ENCODE peak calls at places on chromosomes 1 and 21, in four cellular contexts. T is HL-60, P is GM12878, H is K562. O is an unnamed sample.

GRCh38 chr1:168767885-168768584 is 39.0 kb upstream of the DPT start:
- DNase-seq in T (no peak), P (no peak), H (no peak), O (no peak)

GRCh38 chr1:7104053-7104738 is 318.9 kb downstream of the CAMTA1 start:
- DNase-seq in T (no peak), P (no peak), H (no peak), O (no peak)

GRCh38 chr1:189628857-189629256 is 848.8 kb downstream of the BRINP3 start:
- DNase-seq in T (no peak), P (no peak), H (no peak), O (no peak)

GRCh38 chr1:40592107-40592773 is 60.8 kb downstream of the ZNF684 start:
- DNase-seq in T (no peak), P (no peak), H (peak), O (no peak)

GRCh38 chr21:36040389-36040788 is 19.9 kb downstream of the SETD4 start:
- DNase-seq in T (no peak), P (no peak), H (no peak), O (no peak)

GRCh38 chr21:45868488-45868887 is 113.1 kb upstream of the COL6A1 start:
- DNase-seq in T (no peak), P (no peak), H (no peak), O (no peak)

GRCh38 chr1:47440052-47440848 is 2.4 kb downstream of the FOXD2 start:
- DNase-seq in T (no peak), P (no peak), H (no peak), O (no peak)

GRCh38 chr1:17671314-17671705 is 83.8 kb upstream of the ACTL8 start:
- DNase-seq in T (no peak), P (no peak), H (no peak), O (no peak)

GRCh38 chr1:26826261-26827201 is at the start of gene ZDHHC18:
- DNase-seq in T (no peak), P (no peak), H (peak), O (peak)

GRCh38 chr1:83112248-83112885 is 886.6 kb downstream of the TTLL7 start:
- DNase-seq in T (no peak), P (no peak), H (no peak), O (no peak)

GRCh38 chr1:172320723-172321122 is 99.8 kb upstream of the C1orf105 start:
- DNase-seq in T (no peak), P (no peak), H (no peak), O (no peak)

GRCh38 chr21:18495553-18495952 is 92.0 kb upstream of the TMPRSS15 start:
- DNase-seq in T (no peak), P (no peak), H (no peak), O (no peak)

GRCh38 chr1:10935241-10935640 is 77.2 kb upstream of the TARDBP start:
- DNase-seq in T (no peak), P (no peak), H (no peak), O (no peak)

GRCh38 chr1:22053018-22053860 is 730 bp downstream of the CDC42 start:
- DNase-seq in T (peak), P (no peak), H (peak), O (peak)

GRCh38 chr1:184116287-184116686 is 64.8 kb downstream of the TSEN15 start:
- DNase-seq in T (no peak), P (no peak), H (no peak), O (no peak)

GRCh38 chr1:2783069-2783434 is 18.4 kb downstream of the TTC34 start:
- DNase-seq in T (no peak), P (no peak), H (no peak), O (no peak)

GRCh38 chr1:204409878-204410763 is 1.5 kb downstream of the PPP1R15B start:
- DNase-seq in T (no peak), P (no peak), H (peak), O (no peak)

GRCh38 chr21:23968008-23968407 is 1639.3 kb downstream of the MRPL39 start:
- DNase-seq in T (no peak), P (no peak), H (no peak), O (no peak)

GRCh38 chr1:7555391-7556185 is 215.5 kb upstream of the VAMP3 start:
- DNase-seq in T (no peak), P (no peak), H (no peak), O (no peak)

GRCh38 chr1:157104598-157105293 is 5.1 kb upstream of the ETV3L start:
- DNase-seq in T (no peak), P (no peak), H (no peak), O (no peak)

GRCh38 chr1:21946836-21947587 is 9.9 kb upstream of the HSPG2 start:
- DNase-seq in T (no peak), P (no peak), H (no peak), O (no peak)

GRCh38 chr1:53644909-53645689 is 93.9 kb downstream of the GLIS1 start:
- DNase-seq in T (no peak), P (no peak), H (no peak), O (no peak)

GRCh38 chr1:205812271-205812877 is 624 bp downstream of the SLC41A1 start:
- DNase-seq in T (no peak), P (no peak), H (peak), O (no peak)

GRCh38 chr1:8510041-8510823 is 192.3 kb downstream of the SLC45A1 start:
- DNase-seq in T (no peak), P (no peak), H (no peak), O (no peak)

GRCh38 chr1:5992814-5993552 is 758 bp upstream of the NPHP4 start:
- DNase-seq in T (peak), P (no peak), H (peak), O (no peak)

GRCh38 chr21:14985306-14985705 is 79.5 kb downstream of the NRIP1 start:
- DNase-seq in T (no peak), P (no peak), H (no peak), O (no peak)

GRCh38 chr21:14987370-14988170 is 77.2 kb downstream of the NRIP1 start:
- DNase-seq in T (no peak), P (no peak), H (no peak), O (no peak)

GRCh38 chr21:14991957-14992356 is 72.8 kb downstream of the NRIP1 start:
- DNase-seq in T (no peak), P (no peak), H (peak), O (no peak)

GRCh38 chr21:14989359-14989758 is 75.4 kb downstream of the NRIP1 start:
- DNase-seq in T (no peak), P (no peak), H (no peak), O (no peak)

DNA sequence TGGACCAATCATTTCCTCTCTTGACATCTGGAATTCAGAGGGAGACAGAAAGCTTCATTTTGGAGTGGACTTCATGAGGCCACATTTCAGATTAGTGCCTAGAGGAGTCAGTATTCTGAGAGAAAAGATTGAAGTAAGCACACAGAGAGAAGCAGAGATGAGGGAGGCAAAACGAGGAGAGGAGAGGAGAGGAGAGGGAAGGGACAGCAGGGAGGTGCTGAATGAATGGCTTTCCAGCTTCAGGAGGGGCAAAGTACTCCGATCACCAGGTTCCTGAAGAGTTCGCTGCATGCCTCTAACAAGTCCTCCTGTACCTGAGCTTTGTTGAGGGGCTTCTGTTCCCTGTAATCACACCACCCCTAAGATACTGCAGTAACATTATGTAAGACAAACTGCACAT is 76.0 kb downstream of the NRIP1 start:
- DNase-seq in T (no peak), P (no peak), H (no peak), O (no peak)
- TF ChIP-seq SPI1 in T (no peak), P (no peak), H (no peak), O (no peak)

DNA sequence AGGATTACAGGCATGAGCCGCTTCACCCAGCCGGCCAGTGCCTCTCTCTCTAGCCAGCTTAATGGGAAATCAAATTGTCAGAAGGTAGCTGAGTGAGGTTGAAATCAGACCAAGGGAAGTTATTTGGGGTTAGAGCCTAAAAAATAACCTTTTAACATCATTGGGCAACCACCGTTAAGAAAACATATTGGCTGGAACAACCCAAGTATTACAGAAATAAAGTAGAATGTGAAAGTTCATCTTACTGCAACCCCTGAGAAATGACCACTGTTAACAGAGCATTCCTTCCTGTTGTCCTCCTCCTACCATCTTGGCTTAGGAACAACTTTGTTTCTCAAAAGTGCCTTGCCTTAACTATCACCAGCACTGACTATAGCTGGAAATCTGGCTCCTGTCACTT is 3.2 kb upstream of the RNF186 start:
- DNase-seq in T (no peak), P (no peak), H (no peak), O (no peak)
- TF ChIP-seq SPI1 in T (no peak), P (no peak), H (no peak), O (no peak)

GRCh38 chr1:193104496-193104905 is 713 bp downstream of the GLRX2 start:
- DNase-seq in T (peak), P (no peak), H (peak), O (peak)

GRCh38 chr1:193102662-193103061 is 2.6 kb downstream of the GLRX2 start:
- DNase-seq in T (no peak), P (no peak), H (no peak), O (no peak)

GRCh38 chr1:193104906-193105820 is at the start of gene GLRX2:
- DNase-seq in T (peak), P (no peak), H (peak), O (peak)

GRCh38 chr1:193105821-193106177 is 585 bp upstream of the GLRX2 start:
- DNase-seq in T (no peak), P (no peak), H (no peak), O (no peak)

GRCh38 chr1:193103759-193104495 is 1.3 kb downstream of the GLRX2 start:
- DNase-seq in T (no peak), P (no peak), H (peak), O (no peak)
- TF ChIP-seq SPI1 in T (no peak), P (no peak), H (no peak), O (no peak)

GRCh38 chr1:219163401-219163954 is 10.2 kb upstream of the LYPLAL1 start:
- DNase-seq in T (no peak), P (no peak), H (no peak), O (no peak)

GRCh38 chr1:219155140-219155539 is 18.5 kb upstream of the LYPLAL1 start:
- DNase-seq in T (no peak), P (no peak), H (peak), O (no peak)

GRCh38 chr1:219160942-219161341 is 12.7 kb upstream of the LYPLAL1 start:
- DNase-seq in T (no peak), P (no peak), H (no peak), O (no peak)

GRCh38 chr1:219161371-219161975 is 12.2 kb upstream of the LYPLAL1 start:
- DNase-seq in T (no peak), P (no peak), H (no peak), O (no peak)

GRCh38 chr1:219159946-219160645 is 13.6 kb upstream of the LYPLAL1 start:
- DNase-seq in T (no peak), P (no peak), H (peak), O (no peak)
- TF ChIP-seq SPI1 in T (no peak), P (no peak), H (no peak), O (no peak)

GRCh38 chr1:15973772-15974171 is 2.1 kb downstream of the ZBTB17 start:
- DNase-seq in T (no peak), P (no peak), H (no peak), O (no peak)

GRCh38 chr1:15972409-15972808 is 3.5 kb downstream of the ZBTB17 start:
- DNase-seq in T (no peak), P (no peak), H (no peak), O (no peak)

GRCh38 chr1:15975805-15976680 is at the start of gene ZBTB17:
- DNase-seq in T (peak), P (peak), H (peak), O (peak)

GRCh38 chr1:15975358-15975804 is 520 bp downstream of the ZBTB17 start:
- DNase-seq in T (peak), P (peak), H (peak), O (peak)

GRCh38 chr1:15974855-15975254 is 1.0 kb downstream of the ZBTB17 start:
- DNase-seq in T (no peak), P (no peak), H (peak), O (no peak)
- TF ChIP-seq SPI1 in T (no peak), P (no peak), H (no peak), O (no peak)

GRCh38 chr1:110205591-110206155 is 4.4 kb upstream of the KCNC4 start:
- DNase-seq in T (no peak), P (no peak), H (no peak), O (no peak)

GRCh38 chr1:110209715-110210603 is at the start of gene KCNC4:
- DNase-seq in T (peak), P (peak), H (peak), O (peak)

GRCh38 chr1:110208916-110209650 is 1.0 kb upstream of the KCNC4 start:
- DNase-seq in T (no peak), P (no peak), H (peak), O (no peak)

GRCh38 chr1:110206261-110206660 is 3.9 kb upstream of the KCNC4 start:
- DNase-seq in T (no peak), P (no peak), H (no peak), O (no peak)

DNA sequence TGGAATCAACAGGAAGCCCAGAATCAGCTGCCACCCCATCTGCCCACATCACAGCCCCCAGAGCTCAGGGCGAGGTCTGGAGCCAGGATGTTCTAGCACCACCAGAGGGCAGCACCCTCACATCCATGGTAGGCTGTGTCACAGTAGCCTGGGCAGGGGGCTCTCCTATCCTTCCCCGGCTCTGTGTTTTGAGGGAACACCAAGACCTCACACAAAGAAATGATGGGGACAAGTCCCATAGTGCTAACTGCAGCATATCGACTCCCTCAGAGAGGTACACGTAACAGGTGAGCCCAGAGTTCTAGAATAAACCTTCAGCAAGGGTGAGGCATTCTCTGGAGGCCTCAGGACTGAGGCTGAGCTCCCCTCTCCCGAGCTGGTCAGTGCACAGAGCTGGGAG is 2.3 kb upstream of the KCNC4 start:
- DNase-seq in T (no peak), P (no peak), H (peak), O (peak)
- TF ChIP-seq SPI1 in T (no peak), P (no peak), H (no peak), O (no peak)

GRCh38 chr1:243719476-243719875 is 130.6 kb downstream of the AKT3 start:
- DNase-seq in T (no peak), P (no peak), H (no peak), O (no peak)

GRCh38 chr1:243716901-243717300 is 133.1 kb downstream of the AKT3 start:
- DNase-seq in T (no peak), P (no peak), H (no peak), O (no peak)

GRCh38 chr1:243718893-243719292 is 131.2 kb downstream of the AKT3 start:
- DNase-seq in T (no peak), P (no peak), H (no peak), O (no peak)

GRCh38 chr1:243715285-243715684 is 134.8 kb downstream of the AKT3 start:
- DNase-seq in T (peak), P (no peak), H (no peak), O (no peak)

GRCh38 chr1:243718022-243718421 is 132.0 kb downstream of the AKT3 start:
- DNase-seq in T (no peak), P (no peak), H (no peak), O (no peak)
- TF ChIP-seq SPI1 in T (no peak), P (no peak), H (no peak), O (no peak)

GRCh38 chr1:67433830-67434229 is 3.6 kb upstream of the SERBP1 start:
- DNase-seq in T (no peak), P (no peak), H (no peak), O (no peak)
- TF ChIP-seq SPI1 in T (no peak), P (no peak), H (no peak), O (no peak)